ENCODE peak calls at places on chromosome 9, in five cellular contexts. V, C, J, L and K are unnamed samples.
A peak's percentile ranks its signal among the peaks of the same experiment; 100 is the strongest.

GRCh38 chr9:72599874-72600534 is 78.6 kb downstream of the TMC1 start:
- DNase-seq in V (no peak), J (no peak), C (no peak), L (no peak), K (no peak)

GRCh38 chr9:113921366-113921765 is 45.3 kb downstream of the ZNF618 start:
- DNase-seq in J (no peak), V (no peak), L (no peak), C (no peak), K (no peak)

GRCh38 chr9:116647515-116647809 is 39.6 kb upstream of the TRIM32 start:
- DNase-seq in L (no peak), V (no peak), J (no peak), C (no peak), K (no peak)

GRCh38 chr9:81791076-81791475 is 101.7 kb upstream of the TLE1 start:
- DNase-seq in L (no peak), V (no peak), J (no peak), C (no peak), K (no peak)

GRCh38 chr9:6351757-6352156 is 23.6 kb downstream of the TPD52L3 start:
- DNase-seq in L (no peak), V (no peak), J (peak; percentile 6), C (no peak), K (no peak)

GRCh38 chr9:137365552-137366444 is 57.2 kb downstream of the EXD3 start:
- DNase-seq in V (no peak), C (no peak), J (no peak), L (no peak), K (no peak)

GRCh38 chr9:15249042-15249818 is 57.8 kb downstream of the TTC39B start:
- DNase-seq in J (no peak), V (peak; percentile 76), L (no peak), C (no peak), K (no peak)

GRCh38 chr9:10562581-10563343 is 50.0 kb downstream of the PTPRD start:
- DNase-seq in J (no peak), V (peak; percentile 0), L (no peak), C (no peak), K (no peak)

GRCh38 chr9:82923410-82924242 is 139.3 kb downstream of the RASEF start:
- DNase-seq in J (peak; percentile 45), V (peak; percentile 54), C (no peak), L (no peak), K (peak; percentile 39)

GRCh38 chr9:36598281-36598680 is 25.6 kb downstream of the MELK start:
- DNase-seq in J (no peak), C (no peak), L (no peak), V (peak; percentile 48), K (no peak)

GRCh38 chr9:38229830-38230155 is 160.8 kb upstream of the SHB start:
- DNase-seq in V (no peak), C (no peak), L (no peak), J (no peak), K (no peak)

GRCh38 chr9:134365791-134366222 is 39.6 kb downstream of the RXRA start:
- DNase-seq in V (peak; percentile 29), L (no peak), J (peak; percentile 48), C (no peak), K (peak; percentile 48)

GRCh38 chr9:6355728-6356127 is 27.6 kb downstream of the TPD52L3 start:
- DNase-seq in V (peak; percentile 68), C (no peak), J (no peak), L (no peak), K (no peak)

GRCh38 chr9:104974053-104974983 is 46.4 kb upstream of the ABCA1 start:
- DNase-seq in J (no peak), V (no peak), C (no peak), L (no peak), K (no peak)

GRCh38 chr9:83544002-83544698 is 5.9 kb upstream of the FRMD3 start:
- DNase-seq in L (no peak), V (peak; percentile 65), J (peak; percentile 9), C (no peak), K (no peak)